ENCODE peak calls at places on chromosome 1, in ten cellular contexts. L, C, M, F, G, V, A, X, D and B are unnamed samples. For H3K4me1, the result is how much of the 10 kb centered on the place peaks cover.

GRCh38 chr1:101043776-101044175 is 18.2 kb upstream of the DPH5 start:
- DNase-seq in L (peak), F (no peak), C (peak), D (no peak), G (no peak), M (no peak), X (peak), A (no peak), V (peak), B (no peak)

GRCh38 chr1:109740615-109741373 is at the start of gene GSTM3:
- DNase-seq in G (no peak), F (no peak), C (no peak), M (no peak), D (no peak), L (peak), A (no peak), X (no peak), V (no peak), B (peak)

GRCh38 chr1:17233675-17234074 is 15.2 kb upstream of the PADI3 start:
- DNase-seq in D (peak), L (peak), V (peak), M (peak), F (peak), A (no peak), X (peak), G (no peak), C (peak), B (peak)

GRCh38 chr1:227369102-227369760 is 50.9 kb upstream of the CDC42BPA start:
- DNase-seq in A (no peak), D (no peak), M (no peak), L (peak), V (no peak), X (no peak), C (no peak), F (no peak), G (no peak), B (no peak)

GRCh38 chr1:175207971-175208370 is 15.4 kb upstream of the KIAA0040 start:
- DNase-seq in V (no peak), M (no peak), G (no peak), C (no peak), L (no peak), D (no peak), A (no peak), F (no peak), X (no peak), B (no peak)

GRCh38 chr1:155133799-155134281 is 1.8 kb upstream of the SLC50A1 start:
- DNase-seq in L (no peak), F (no peak), D (no peak), A (no peak), C (no peak), V (no peak), X (no peak), M (no peak), G (no peak), B (peak)

GRCh38 chr1:980137-980571 is 1.7 kb downstream of the PERM1 start:
- DNase-seq in V (no peak), F (no peak), G (no peak), D (peak), M (no peak), X (no peak), C (no peak), A (no peak), L (no peak), B (no peak)

GRCh38 chr1:205199090-205199930 is 12.2 kb downstream of the DSTYK start:
- DNase-seq in F (no peak), L (peak), A (no peak), X (no peak), M (no peak), V (peak), C (peak), G (no peak), D (no peak), B (no peak)

GRCh38 chr1:200180821-200181220 is 153.3 kb downstream of the NR5A2 start:
- DNase-seq in F (no peak), C (peak), V (peak), G (no peak), M (peak), L (peak), X (peak), A (peak), D (no peak), B (peak)

GRCh38 chr1:34763142-34763781 is 3.7 kb downstream of the GJB4 start:
- DNase-seq in A (no peak), L (peak), M (no peak), F (no peak), G (no peak), C (peak), D (no peak), V (peak), X (no peak), B (no peak)

GRCh38 chr1:105793541-105794146 is 1262.8 kb upstream of the PRMT6 start:
- DNase-seq in G (no peak), L (peak), A (peak), V (peak), M (no peak), X (peak), F (no peak), D (no peak), C (no peak), B (peak)

GRCh38 chr1:160705176-160705745 is 6.4 kb downstream of the CD48 start:
- DNase-seq in F (no peak), L (no peak), C (no peak), A (no peak), X (no peak), V (no peak), G (no peak), M (no peak), D (no peak), B (no peak)

GRCh38 chr1:88462481-88463261 is 221.4 kb upstream of the PKN2 start:
- DNase-seq in M (no peak), D (peak), G (peak), X (peak), L (peak), C (peak), A (no peak), V (peak), F (peak), B (peak)

GRCh38 chr1:53278294-53278693 is 40.0 kb upstream of the MAGOH start:
- DNase-seq in F (peak), G (peak), C (no peak), M (peak), D (peak), L (peak), V (peak), X (peak), A (peak), B (peak)

GRCh38 chr1:180231506-180232420 is 1.7 kb downstream of the LHX4 start:
- DNase-seq in F (no peak), C (peak), L (peak), V (peak), A (peak), D (no peak), G (peak), M (no peak), X (peak), B (peak)

GRCh38 chr1:228863776-228864175 is 128.5 kb downstream of the RHOU start:
- DNase-seq in A (no peak), X (no peak), C (no peak), D (no peak), L (no peak), G (no peak), V (no peak), F (no peak), M (no peak), B (no peak)

GRCh38 chr1:156104065-156104810 is 10.3 kb upstream of the LMNA start:
- DNase-seq in V (peak), D (peak), C (peak), X (peak), L (peak), F (peak), G (peak), M (peak), A (no peak), B (peak)

DNA sequence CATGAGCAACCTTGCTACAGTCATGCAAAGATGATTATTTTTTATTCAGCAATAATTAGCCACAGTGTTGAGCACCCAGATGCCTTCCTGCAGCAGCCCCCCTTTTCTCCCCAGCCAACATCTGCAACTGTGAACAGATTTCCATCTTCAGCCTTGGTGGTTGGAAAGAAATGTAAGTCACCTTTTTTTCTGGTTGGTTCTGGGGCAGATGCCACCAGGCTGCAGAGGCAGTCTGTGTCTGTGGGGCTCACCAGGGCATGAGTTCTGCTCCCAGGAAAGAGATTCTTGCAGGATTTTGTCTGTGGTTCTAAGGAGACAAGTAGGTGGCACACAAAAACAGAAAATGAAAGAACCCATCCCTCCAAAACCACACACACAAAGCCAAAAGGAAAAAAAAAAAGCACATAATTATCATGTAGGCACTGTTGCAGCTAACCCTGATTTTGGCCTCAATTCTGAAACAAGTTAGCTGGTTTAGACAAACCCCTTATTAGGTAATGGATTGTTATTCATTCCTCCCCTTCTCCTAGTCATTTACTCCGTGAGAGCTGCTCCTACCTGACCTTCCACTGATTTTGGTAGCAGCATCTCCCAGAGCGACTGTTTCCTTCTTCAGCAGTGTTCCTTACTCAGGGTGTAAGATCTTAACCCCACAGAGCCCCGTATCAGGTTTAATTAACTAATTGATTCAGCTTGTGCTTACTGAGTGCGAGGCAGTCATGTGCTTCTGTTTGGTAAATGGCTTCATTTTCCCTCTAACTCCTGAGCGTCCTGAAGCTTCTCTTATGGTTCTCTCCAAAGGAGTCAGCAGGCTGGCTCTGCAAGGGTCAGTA is 36.5 kb downstream of the GALNT2 start:
- DNase-seq in C (peak), G (no peak), M (no peak), X (peak), D (no peak), V (peak), A (no peak), L (peak), F (no peak), B (no peak)
- H3K4me1 ChIP-seq in C (under half), G (half or more), M (under half), X (under half), D (half or more), V (under half), A (half or more), L (half or more), F (half or more), B (under half)

DNA sequence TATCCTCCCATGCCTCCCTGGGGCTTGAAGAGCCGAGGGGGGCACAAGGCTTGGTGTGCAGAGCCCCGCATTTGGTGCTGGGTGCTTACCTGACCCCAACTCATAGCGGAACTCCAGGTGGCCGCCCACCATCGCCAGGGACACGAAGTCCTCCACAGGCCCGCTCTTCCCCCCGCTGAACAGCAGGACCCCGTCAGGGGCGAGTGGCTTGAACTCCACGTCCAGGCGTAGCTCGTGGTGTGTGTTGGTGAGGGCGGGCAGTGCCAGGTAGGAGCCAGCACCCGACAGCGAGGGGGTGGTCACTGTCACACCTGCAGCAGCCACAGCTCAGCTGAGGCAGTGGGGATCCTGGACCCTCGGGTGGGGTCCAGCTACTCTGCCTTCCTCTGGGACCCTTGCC is 17.2 kb downstream of the LDLRAD2 start:
- DNase-seq in G (no peak), C (no peak), F (no peak), D (no peak), V (no peak), X (no peak), M (no peak), L (no peak), A (no peak), B (no peak)
- H3K27ac ChIP-seq in G (no peak), C (no peak), F (no peak), D (no peak), V (no peak), X (no peak), M (no peak), L (no peak), A (no peak), B (no peak)

DNA sequence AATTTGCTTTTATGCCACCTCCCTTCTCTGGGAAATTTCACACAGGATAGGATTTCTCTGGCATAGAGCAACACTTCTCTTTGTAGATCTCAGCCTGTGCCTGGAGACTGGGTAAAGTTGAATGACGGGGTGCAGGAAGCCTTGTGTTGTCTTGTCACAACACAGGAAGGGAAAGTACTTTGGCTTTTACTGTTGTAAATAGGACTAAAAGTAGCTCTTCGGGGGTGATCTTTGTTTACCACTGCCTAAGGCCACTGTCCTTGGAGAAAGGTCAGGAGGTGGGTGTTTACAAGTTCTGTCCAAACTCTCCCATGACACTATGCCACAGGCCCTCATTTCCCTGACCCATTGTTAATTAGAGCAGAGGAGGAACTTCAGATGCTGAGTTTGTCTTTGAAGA is 139.7 kb downstream of the FGGY start:
- DNase-seq in F (no peak), D (no peak), V (no peak), L (no peak), C (no peak), M (no peak), X (no peak), A (no peak), G (no peak), B (no peak)
- H3K4me1 ChIP-seq in F (under half), D (under half), V (under half), L (under half), C (under half), M (under half), X (under half), A (under half), G (under half), B (under half)

GRCh38 chr1:167328306-167328705 is 107.6 kb downstream of the POU2F1 start:
- DNase-seq in X (no peak), C (no peak), F (no peak), V (no peak), M (no peak), A (peak), G (no peak), L (no peak), D (no peak), B (no peak)

GRCh38 chr1:167330601-167331293 is 110.1 kb downstream of the POU2F1 start:
- DNase-seq in F (no peak), X (no peak), G (no peak), V (no peak), M (no peak), A (peak), C (no peak), D (no peak), L (no peak), B (no peak)

GRCh38 chr1:167331650-167332049 is 111.0 kb downstream of the POU2F1 start:
- DNase-seq in F (no peak), X (no peak), A (no peak), D (no peak), C (no peak), G (no peak), L (no peak), V (no peak), M (no peak), B (no peak)

GRCh38 chr1:167332503-167332902 is 111.8 kb downstream of the POU2F1 start:
- DNase-seq in V (peak), F (no peak), X (no peak), L (peak), A (no peak), G (no peak), M (no peak), D (no peak), C (peak), B (no peak)

GRCh38 chr1:167328762-167329483 is 108.2 kb downstream of the POU2F1 start:
- DNase-seq in F (no peak), V (no peak), D (no peak), X (no peak), A (peak), C (peak), M (no peak), L (no peak), G (no peak), B (no peak)
- H3K27ac ChIP-seq in F (no peak), V (no peak), D (no peak), X (no peak), A (peak), C (no peak), M (no peak), L (no peak), G (no peak), B (no peak)

GRCh38 chr1:60936943-60937342 is 145.4 kb upstream of the NFIA start:
- DNase-seq in X (no peak), G (no peak), C (no peak), D (no peak), V (no peak), M (no peak), F (no peak), L (no peak), A (no peak), B (no peak)
- H3K4me1 ChIP-seq in X (under half), G (under half), C (under half), D (under half), V (under half), M (under half), F (under half), L (under half), A (under half), B (under half)

DNA sequence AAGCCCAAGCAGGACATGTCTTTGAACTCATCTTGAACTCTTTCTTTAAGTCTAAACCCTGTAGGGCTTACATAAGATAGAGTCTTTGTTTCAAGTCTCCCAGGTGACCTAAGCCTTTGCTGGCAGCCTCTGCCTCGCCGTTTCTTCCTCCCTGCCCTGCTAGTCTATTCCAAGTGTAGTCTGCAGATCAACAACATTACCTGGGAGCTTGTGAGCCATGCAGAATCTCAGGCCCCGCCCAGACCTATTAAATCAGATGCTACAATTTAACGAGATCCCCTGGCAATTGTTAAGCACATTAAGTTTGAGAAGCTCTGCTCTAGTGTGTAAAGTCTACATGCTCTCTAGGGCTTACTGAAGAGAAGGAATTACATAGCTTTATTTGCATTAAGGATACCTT is 271.6 kb downstream of the PBX1 start:
- DNase-seq in G (no peak), V (no peak), X (no peak), A (no peak), F (no peak), M (no peak), C (no peak), D (no peak), L (no peak), B (no peak)
- H3K27ac ChIP-seq in G (peak), V (no peak), X (no peak), A (no peak), F (no peak), M (no peak), C (no peak), D (no peak), L (no peak), B (no peak)

DNA sequence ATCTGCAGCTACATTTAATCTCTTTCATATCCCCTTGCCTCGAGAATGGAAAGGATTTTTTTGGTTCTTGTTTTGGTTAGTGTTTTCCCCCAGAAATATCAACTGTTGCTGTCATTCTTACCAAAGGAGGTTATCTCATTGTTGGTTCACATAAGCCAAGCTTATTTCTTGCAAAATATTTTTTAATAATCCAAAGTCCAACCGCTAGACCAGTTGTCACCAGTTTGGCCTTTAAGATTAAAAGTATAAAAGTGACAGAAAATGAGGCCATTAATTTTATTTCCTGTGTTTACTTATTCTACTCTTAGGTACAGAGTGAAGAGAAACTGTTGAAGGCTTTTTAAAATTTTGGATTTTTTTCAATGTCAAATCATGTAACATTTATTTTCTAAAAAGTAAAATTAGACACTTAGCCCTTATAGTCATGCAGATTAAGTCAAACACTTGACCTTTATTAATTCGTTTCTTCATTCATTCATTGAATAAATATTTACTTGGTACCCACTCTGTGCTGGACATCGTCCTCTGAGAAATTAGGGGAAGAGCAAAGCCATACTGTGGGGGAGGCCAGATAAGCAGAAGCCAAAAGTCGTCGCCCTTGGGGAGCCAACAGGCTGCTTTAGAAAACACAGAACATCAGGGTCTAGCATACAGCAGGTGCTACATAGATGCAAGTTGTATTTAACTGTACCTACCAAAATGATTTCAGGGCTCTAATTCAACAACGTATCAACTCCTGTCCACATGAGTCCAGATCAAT is 66.2 kb upstream of the PROX1 start:
- DNase-seq in C (no peak), M (no peak), L (no peak), V (no peak), G (no peak), A (no peak), X (no peak), D (no peak), F (no peak), B (no peak)
- H3K4me1 ChIP-seq in C (under half), M (under half), L (under half), V (under half), G (under half), A (under half), X (under half), D (under half), F (under half), B (under half)